ENCODE peak calls at places on chromosome 19, in eight cellular contexts. W, V, I, Z, D, H, T and O are unnamed samples.

GRCh38 chr19:30931307-30931706 is 417.9 kb downstream of the TSHZ3 start:
- DNase-seq in W (no peak), V (no peak), I (no peak), Z (no peak), D (no peak), H (no peak), T (no peak), O (no peak)

GRCh38 chr19:31104451-31104850 is 244.8 kb downstream of the TSHZ3 start:
- DNase-seq in W (no peak), V (no peak), I (no peak), Z (no peak), D (no peak), H (no peak), T (no peak), O (no peak)

GRCh38 chr19:17997969-17998826 is 9.8 kb upstream of the ARRDC2 start:
- DNase-seq in W (no peak), V (peak; percentile 57), I (peak; percentile 39), Z (no peak), D (peak; percentile 82), H (no peak), T (no peak), O (no peak)

GRCh38 chr19:49758292-49758691 is 4.8 kb downstream of the TSKS start:
- DNase-seq in W (no peak), V (peak; percentile 81), I (no peak), Z (peak; percentile 66), D (no peak), H (no peak), T (peak; percentile 15), O (no peak)

GRCh38 chr19:11205939-11206570 is 8.7 kb upstream of the KANK2 start:
- DNase-seq in W (no peak), V (no peak), I (no peak), Z (no peak), D (peak; percentile 85), H (no peak), T (no peak), O (peak; percentile 60)

GRCh38 chr19:3852614-3853254 is 16.1 kb downstream of the ZFR2 start:
- DNase-seq in W (no peak), V (peak; percentile 88), I (peak; percentile 62), Z (peak; percentile 82), D (peak; percentile 14), H (no peak), T (peak; percentile 59), O (peak; percentile 46)

GRCh38 chr19:10246511-10246910 is 5.5 kb upstream of the MRPL4 start:
- DNase-seq in W (no peak), V (no peak), I (no peak), Z (no peak), D (peak; percentile 66), H (no peak), T (no peak), O (no peak)

GRCh38 chr19:2527171-2527570 is 51.2 kb downstream of the GADD45B start:
- DNase-seq in W (no peak), V (no peak), I (no peak), Z (no peak), D (no peak), H (no peak), T (no peak), O (no peak)

GRCh38 chr19:3269972-3270667 is 45.7 kb downstream of the CELF5 start:
- DNase-seq in W (no peak), V (no peak), I (no peak), Z (no peak), D (no peak), H (no peak), T (no peak), O (no peak)

GRCh38 chr19:48999481-49000325 is 6.0 kb downstream of the RUVBL2 start:
- DNase-seq in W (peak; percentile 60), V (peak; percentile 73), I (peak; percentile 51), Z (peak; percentile 79), D (peak; percentile 78), H (no peak), T (peak; percentile 57), O (peak; percentile 81)

GRCh38 chr19:56153507-56153906 is 12.4 kb downstream of the ZNF444 start:
- DNase-seq in W (no peak), V (no peak), I (no peak), Z (no peak), D (no peak), H (no peak), T (no peak), O (no peak)

GRCh38 chr19:12825259-12826131 is 8.9 kb downstream of the RTBDN start:
- DNase-seq in W (no peak), V (no peak), I (no peak), Z (no peak), D (no peak), H (no peak), T (no peak), O (no peak)

GRCh38 chr19:51749979-51750378 is 1.7 kb downstream of the FPR1 start:
- DNase-seq in W (no peak), V (peak; percentile 64), I (no peak), Z (no peak), D (no peak), H (no peak), T (no peak), O (no peak)

GRCh38 chr19:12757544-12758274 is 6.1 kb downstream of the BEST2 start:
- DNase-seq in W (peak; percentile 77), V (peak; percentile 68), I (peak; percentile 78), Z (peak; percentile 78), D (peak; percentile 35), H (peak; percentile 59), T (peak; percentile 40), O (peak; percentile 74)

GRCh38 chr19:42362891-42363440 is 27.1 kb downstream of the CNFN start:
- DNase-seq in W (no peak), V (no peak), I (no peak), Z (no peak), D (no peak), H (no peak), T (no peak), O (no peak)

GRCh38 chr19:13024958-13025653 is 29.8 kb downstream of the NFIX start:
- DNase-seq in W (no peak), V (no peak), I (no peak), Z (no peak), D (no peak), H (no peak), T (no peak), O (no peak)

GRCh38 chr19:45423033-45423588 is 606 bp downstream of the ERCC1 start:
- DNase-seq in W (no peak), V (no peak), I (no peak), Z (no peak), D (no peak), H (no peak), T (no peak), O (no peak)

GRCh38 chr19:52331757-52332156 is 4.3 kb upstream of the ZNF610 start:
- DNase-seq in W (no peak), V (no peak), I (no peak), Z (peak; percentile 17), D (no peak), H (no peak), T (no peak), O (peak; percentile 9)

GRCh38 chr19:10228925-10229324 is 2.2 kb downstream of the S1PR2 start:
- DNase-seq in W (no peak), V (peak; percentile 71), I (no peak), Z (peak; percentile 69), D (peak; percentile 80), H (no peak), T (peak; percentile 25), O (peak; percentile 73)

GRCh38 chr19:45508931-45509691 is 1.8 kb downstream of the VASP start:
- DNase-seq in W (peak; percentile 53), V (peak; percentile 48), I (peak; percentile 80), Z (peak; percentile 81), D (peak; percentile 75), H (peak; percentile 84), T (peak; percentile 20), O (peak; percentile 93)

GRCh38 chr19:32098953-32099352 is 246.5 kb upstream of the ZNF507 start:
- DNase-seq in W (no peak), V (no peak), I (no peak), Z (no peak), D (no peak), H (no peak), T (no peak), O (no peak)

GRCh38 chr19:34085336-34085735 is 87.0 kb upstream of the LSM14A start:
- DNase-seq in W (no peak), V (no peak), I (no peak), Z (no peak), D (no peak), H (no peak), T (no peak), O (no peak)

DNA sequence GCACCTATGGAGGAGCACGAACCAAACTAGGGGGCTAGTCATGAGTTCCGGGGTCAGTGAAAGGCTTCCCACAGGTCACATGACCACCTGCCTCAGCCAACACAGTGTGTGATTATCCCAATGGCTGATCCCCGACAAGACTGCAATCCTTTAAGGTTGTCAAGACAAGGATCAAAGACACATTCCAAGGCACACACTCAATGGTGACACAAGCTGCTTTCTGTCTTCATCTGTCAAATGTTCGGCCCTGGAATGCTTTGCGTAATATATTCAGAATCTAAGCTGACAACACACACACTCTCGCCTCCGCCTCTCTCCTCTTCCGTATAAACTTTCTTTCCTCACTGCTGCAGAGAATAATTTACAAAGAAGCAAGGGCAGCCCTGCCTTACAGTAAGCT is 11.7 kb downstream of the RANBP3 start:
- DNase-seq in W (no peak), V (peak; percentile 79), I (no peak), Z (peak; percentile 92), D (no peak), H (no peak), T (no peak), O (no peak)
- H3K4me3 ChIP-seq in W (no peak overlapping the region), V (no peak overlapping the region), I (no peak overlapping the region), Z (no peak overlapping the region), D (no peak overlapping the region), H (no peak overlapping the region), T (no peak overlapping the region), O (no peak overlapping the region)

GRCh38 chr19:1082165-1082927 is 12.8 kb downstream of the POLR2E start:
- DNase-seq in W (peak; percentile 90), V (no peak), I (peak; percentile 79), Z (no peak), D (peak; percentile 95), H (no peak), T (peak; percentile 70), O (peak; percentile 87)
- H3K4me3 ChIP-seq in W (no peak overlapping the region), V (no peak overlapping the region), I (no peak overlapping the region), Z (no peak overlapping the region), D (no peak overlapping the region), H (no peak overlapping the region), T (peak overlapping the region; percentile 42), O (no peak overlapping the region)

DNA sequence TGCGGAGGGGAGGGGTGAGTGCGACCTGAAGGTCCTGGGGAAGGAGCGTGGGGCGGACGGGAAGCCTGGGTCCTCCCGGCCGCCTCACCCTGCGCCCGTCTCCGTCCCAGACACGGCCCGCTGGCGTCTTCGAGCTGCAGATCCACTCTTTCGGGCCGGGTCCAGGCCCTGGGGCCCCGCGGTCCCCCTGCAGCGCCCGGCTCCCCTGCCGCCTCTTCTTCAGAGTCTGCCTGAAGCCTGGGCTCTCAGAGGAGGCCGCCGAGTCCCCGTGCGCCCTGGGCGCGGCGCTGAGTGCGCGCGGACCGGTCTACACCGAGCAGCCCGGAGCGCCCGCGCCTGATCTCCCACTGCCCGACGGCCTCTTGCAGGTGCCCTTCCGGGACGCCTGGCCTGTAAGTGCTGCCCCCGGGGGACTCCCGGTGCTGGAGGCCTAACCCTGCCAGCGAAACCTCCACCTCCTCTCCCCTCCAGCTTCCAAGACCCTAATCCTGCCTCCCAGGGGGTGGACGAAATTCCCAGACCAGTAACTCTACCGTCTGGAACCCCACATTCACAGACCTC is 415 bp downstream of the DLL3 start:
- DNase-seq in W (no peak), V (no peak), I (no peak), Z (no peak), D (peak; percentile 19), H (no peak), T (no peak), O (peak; percentile 24)
- H3K4me3 ChIP-seq in W (no peak overlapping the region), V (no peak overlapping the region), I (no peak overlapping the region), Z (no peak overlapping the region), D (peak overlapping the region; percentile 69), H (no peak overlapping the region), T (no peak overlapping the region), O (no peak overlapping the region)

GRCh38 chr19:1258707-1259205 is 10.4 kb downstream of the MIDN start:
- DNase-seq in W (no peak), V (no peak), I (no peak), Z (no peak), D (peak; percentile 46), H (no peak), T (peak; percentile 29), O (no peak)
- H3K4me3 ChIP-seq in W (no peak overlapping the region), V (no peak overlapping the region), I (peak overlapping the region; percentile 3), Z (no peak overlapping the region), D (peak overlapping the region; percentile 78), H (peak overlapping the region; percentile 31), T (no peak overlapping the region), O (peak overlapping the region; percentile 83)